ENCODE peak calls at places on chromosomes 11 and 22, in eight cellular contexts. C is NB4; V is CD8-positive, alpha-beta T cell; Y is left ventricle myocardium inferior; F is naive thymus-derived CD4-positive, alpha-beta T cell; R is cardiac muscle cell; X is Peyer's patch; D is fibroblast of lung. L is an unnamed sample.
A peak's percentile ranks its signal among the peaks of the same experiment; 100 is the strongest.

GRCh38 chr11:6635082-6635932 is 16.1 kb upstream of the TPP1 start:
- DNase-seq in C (peak; percentile 93), V (no peak), Y (peak; percentile 65), F (no peak), R (no peak), X (no peak), D (no peak), L (no peak)

GRCh38 chr22:41524283-41524682 is 20.0 kb downstream of the POLR3H start:
- DNase-seq in C (no peak), V (no peak), Y (peak; percentile 71), F (no peak), R (no peak), X (no peak), D (no peak), L (no peak)

GRCh38 chr22:24429411-24430365 is 2.3 kb downstream of the ADORA2A start:
- DNase-seq in C (peak; percentile 76), V (peak; percentile 70), Y (peak; percentile 70), F (peak; percentile 42), R (no peak), X (peak; percentile 50), D (peak; percentile 43), L (peak; percentile 62)

GRCh38 chr11:122696662-122697061 is 41.1 kb downstream of the UBASH3B start:
- DNase-seq in C (peak; percentile 97), V (peak; percentile 82), Y (no peak), F (peak; percentile 79), R (no peak), X (no peak), D (no peak), L (no peak)

GRCh38 chr11:112797653-112798293 is 163.4 kb upstream of the NCAM1 start:
- DNase-seq in C (peak; percentile 55), V (no peak), Y (no peak), F (no peak), R (no peak), X (no peak), D (peak; percentile 40), L (peak; percentile 40)

GRCh38 chr11:78042858-78043257 is 19.8 kb upstream of the KCTD14 start:
- DNase-seq in C (no peak), V (no peak), Y (no peak), F (no peak), R (no peak), X (no peak), D (no peak), L (no peak)

GRCh38 chr11:62726156-62727006 is 876 bp downstream of the HNRNPUL2 start:
- DNase-seq in C (no peak), V (no peak), Y (no peak), F (peak; percentile 17), R (no peak), X (no peak), D (no peak), L (no peak)

GRCh38 chr11:45021692-45022130 is 71.0 kb upstream of the TP53I11 start:
- DNase-seq in C (peak; percentile 69), V (peak; percentile 23), Y (peak; percentile 84), F (no peak), R (peak; percentile 25), X (no peak), D (peak; percentile 69), L (no peak)

GRCh38 chr11:31816467-31817053 is 5.4 kb upstream of the PAX6 start:
- DNase-seq in C (no peak), V (no peak), Y (no peak), F (no peak), R (no peak), X (peak; percentile 53), D (no peak), L (no peak)

GRCh38 chr11:68340003-68340767 is 27.8 kb downstream of the LRP5 start:
- DNase-seq in C (no peak), V (no peak), Y (no peak), F (no peak), R (no peak), X (no peak), D (no peak), L (no peak)

GRCh38 chr11:12126352-12127019 is 16.1 kb downstream of the MICAL2 start:
- DNase-seq in C (peak; percentile 91), V (no peak), Y (no peak), F (no peak), R (no peak), X (no peak), D (peak; percentile 92), L (peak; percentile 91)

GRCh38 chr22:47167056-47167455 is 404.6 kb downstream of the TBC1D22A start:
- DNase-seq in C (no peak), V (no peak), Y (no peak), F (no peak), R (no peak), X (no peak), D (no peak), L (no peak)

GRCh38 chr11:60786811-60787567 is 1.9 kb downstream of the MS4A10 start:
- DNase-seq in C (no peak), V (no peak), Y (peak; percentile 79), F (no peak), R (peak; percentile 57), X (peak; percentile 81), D (peak; percentile 65), L (no peak)

GRCh38 chr11:103927535-103927934 is 108.9 kb upstream of the DDI1 start:
- DNase-seq in C (peak; percentile 13), V (no peak), Y (no peak), F (no peak), R (peak; percentile 23), X (no peak), D (no peak), L (peak; percentile 43)

GRCh38 chr11:6745018-6745417 is 26.8 kb downstream of the OR2AG2 start:
- DNase-seq in C (no peak), V (no peak), Y (no peak), F (no peak), R (no peak), X (no peak), D (no peak), L (no peak)

GRCh38 chr11:72743321-72744221 is 8.6 kb downstream of the ARAP1 start:
- DNase-seq in C (peak; percentile 47), V (no peak), Y (no peak), F (no peak), R (no peak), X (no peak), D (no peak), L (no peak)

GRCh38 chr11:128585498-128586238 is 1.7 kb downstream of the ETS1 start:
- DNase-seq in C (no peak), V (no peak), Y (no peak), F (no peak), R (no peak), X (no peak), D (no peak), L (peak; percentile 53)

GRCh38 chr11:38182126-38182907 is 1584.3 kb upstream of the RAG2 start:
- DNase-seq in C (no peak), V (no peak), Y (no peak), F (no peak), R (no peak), X (no peak), D (peak; percentile 13), L (no peak)

GRCh38 chr11:47412152-47412746 is 3.9 kb downstream of the SLC39A13 start:
- DNase-seq in C (peak; percentile 68), V (peak; percentile 70), Y (peak; percentile 42), F (peak; percentile 48), R (peak; percentile 68), X (peak; percentile 73), D (no peak), L (peak; percentile 36)

GRCh38 chr11:2691355-2691761 is 8.4 kb downstream of the KCNQ1OT1 start:
- DNase-seq in C (no peak), V (no peak), Y (no peak), F (no peak), R (no peak), X (peak; percentile 2), D (no peak), L (no peak)

GRCh38 chr11:2690596-2691354 is 9.0 kb downstream of the KCNQ1OT1 start:
- DNase-seq in C (no peak), V (no peak), Y (no peak), F (no peak), R (no peak), X (peak; percentile 21), D (no peak), L (no peak)

GRCh38 chr11:2690261-2690575 is 9.6 kb downstream of the KCNQ1OT1 start:
- DNase-seq in C (no peak), V (no peak), Y (no peak), F (no peak), R (no peak), X (peak; percentile 34), D (no peak), L (no peak)

GRCh38 chr11:2688381-2689231 is 11.2 kb downstream of the KCNQ1OT1 start:
- DNase-seq in C (no peak), V (no peak), Y (no peak), F (no peak), R (no peak), X (peak; percentile 46), D (no peak), L (no peak)

GRCh38 chr11:2689551-2690260 is 10.1 kb downstream of the KCNQ1OT1 start:
- DNase-seq in C (no peak), V (no peak), Y (no peak), F (no peak), R (no peak), X (peak; percentile 59), D (no peak), L (no peak)
- H3K4me3 ChIP-seq in C (no peak overlapping the region), V (no peak overlapping the region), Y (no peak overlapping the region), F (no peak overlapping the region), R (no peak overlapping the region), X (no peak overlapping the region), D (no peak overlapping the region), L (no peak overlapping the region)

GRCh38 chr11:75429641-75429901 is 3.4 kb downstream of the KLHL35 start:
- DNase-seq in C (no peak), V (no peak), Y (no peak), F (no peak), R (no peak), X (no peak), D (no peak), L (no peak)
- H3K4me3 ChIP-seq in C (no peak overlapping the region), V (no peak overlapping the region), Y (peak overlapping the region; percentile 62), F (no peak overlapping the region), R (peak overlapping the region; percentile 32), X (peak overlapping the region; percentile 51), D (no peak overlapping the region), L (no peak overlapping the region)

GRCh38 chr11:29018631-29019030 is 910.4 kb downstream of the METTL15 start:
- DNase-seq in C (no peak), V (no peak), Y (no peak), F (no peak), R (no peak), X (no peak), D (peak; percentile 96), L (peak; percentile 85)
- H3K4me3 ChIP-seq in C (no peak overlapping the region), V (no peak overlapping the region), Y (no peak overlapping the region), F (no peak overlapping the region), R (no peak overlapping the region), X (no peak overlapping the region), D (no peak overlapping the region), L (no peak overlapping the region)

DNA sequence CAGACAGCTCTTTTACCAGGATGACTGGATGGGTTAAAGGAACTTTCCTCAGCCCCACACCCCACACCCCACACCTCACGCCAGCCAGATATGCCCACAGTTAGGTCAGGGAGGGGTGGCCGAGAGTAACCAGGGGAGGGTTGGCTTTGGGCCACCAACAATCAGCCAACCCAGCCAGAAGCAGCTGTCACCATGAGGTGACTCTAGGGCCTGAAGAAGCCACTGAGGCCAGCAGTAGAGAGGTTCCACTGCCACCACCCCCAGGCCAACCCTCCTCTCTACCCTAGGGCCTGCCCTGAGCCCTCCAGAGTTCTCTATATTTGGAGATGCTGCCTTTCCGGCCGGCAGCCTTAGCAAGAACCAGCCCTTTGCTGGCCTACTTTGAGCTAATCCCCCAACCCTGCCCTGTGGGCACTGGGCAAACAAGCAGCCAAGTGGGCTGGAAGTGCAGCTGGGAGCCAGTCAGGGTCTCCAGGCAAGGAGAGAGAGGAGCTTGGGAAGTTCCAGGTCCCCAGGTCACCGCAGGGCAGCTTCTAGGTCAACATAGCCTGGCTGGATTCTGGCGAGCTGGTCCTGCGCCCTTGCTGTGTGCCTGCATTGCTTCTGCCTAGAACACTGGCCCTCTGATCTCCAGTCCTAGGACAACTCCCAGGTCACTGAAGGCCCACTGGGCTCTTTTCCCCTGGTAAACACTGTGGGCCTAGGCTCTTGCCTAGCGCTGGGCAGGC is 12.0 kb upstream of the SYT8 start:
- DNase-seq in C (no peak), V (no peak), Y (no peak), F (no peak), R (no peak), X (no peak), D (no peak), L (no peak)
- H3K4me3 ChIP-seq in C (no peak overlapping the region), V (no peak overlapping the region), Y (no peak overlapping the region), F (no peak overlapping the region), R (no peak overlapping the region), X (no peak overlapping the region), D (no peak overlapping the region), L (no peak overlapping the region)